ENCODE peak calls at places on chromosomes 16 and 17, in ten cellular contexts. One of them, this sample, is unnamed.

GRCh38 chr16:84136331-84137125 is 8.4 kb downstream of the HSDL1 start:
- DNase-seq in tibial artery: no peak
- DNase-seq in HepG2: no peak
- DNase-seq in IMR-90: peak
- DNase-seq in A549: no peak
- DNase-seq in ovary: no peak
- DNase-seq in colonic mucosa: no peak
- DNase-seq in RWPE1: no peak
- DNase-seq in pancreas: no peak
- DNase-seq in testis: no peak
- DNase-seq in this sample: no peak

GRCh38 chr16:85986931-85987749 is 88.2 kb downstream of the IRF8 start:
- DNase-seq in A549: no peak
- DNase-seq in IMR-90: no peak
- DNase-seq in pancreas: no peak
- DNase-seq in RWPE1: no peak
- DNase-seq in HepG2: peak
- DNase-seq in colonic mucosa: peak
- DNase-seq in testis: peak
- DNase-seq in ovary: no peak
- DNase-seq in tibial artery: no peak
- DNase-seq in this sample: no peak

GRCh38 chr16:57071840-57072541 is 20.4 kb upstream of the CPNE2 start:
- DNase-seq in ovary: no peak
- DNase-seq in IMR-90: peak
- DNase-seq in A549: no peak
- DNase-seq in testis: no peak
- DNase-seq in tibial artery: no peak
- DNase-seq in RWPE1: peak
- DNase-seq in HepG2: no peak
- DNase-seq in pancreas: no peak
- DNase-seq in colonic mucosa: no peak
- DNase-seq in this sample: no peak

GRCh38 chr16:86680661-86681439 is 102.5 kb downstream of the FOXL1 start:
- DNase-seq in HepG2: no peak
- DNase-seq in IMR-90: no peak
- DNase-seq in colonic mucosa: no peak
- DNase-seq in pancreas: no peak
- DNase-seq in A549: no peak
- DNase-seq in RWPE1: no peak
- DNase-seq in ovary: no peak
- DNase-seq in tibial artery: no peak
- DNase-seq in testis: no peak
- DNase-seq in this sample: no peak

GRCh38 chr16:21263640-21264211 is 14.4 kb downstream of the CRYM start:
- DNase-seq in testis: no peak
- DNase-seq in pancreas: no peak
- DNase-seq in colonic mucosa: peak
- DNase-seq in ovary: no peak
- DNase-seq in RWPE1: no peak
- DNase-seq in HepG2: peak
- DNase-seq in tibial artery: no peak
- DNase-seq in IMR-90: peak
- DNase-seq in A549: peak
- DNase-seq in this sample: no peak

GRCh38 chr16:67842509-67843342 is 606 bp downstream of the THAP11 start:
- DNase-seq in pancreas: peak
- DNase-seq in colonic mucosa: peak
- DNase-seq in tibial artery: peak
- DNase-seq in IMR-90: peak
- DNase-seq in RWPE1: peak
- DNase-seq in HepG2: peak
- DNase-seq in ovary: peak
- DNase-seq in testis: peak
- DNase-seq in A549: no peak
- DNase-seq in this sample: peak

GRCh38 chr16:28981517-28981916 is 3.3 kb upstream of the LAT start:
- DNase-seq in HepG2: peak
- DNase-seq in ovary: no peak
- DNase-seq in A549: peak
- DNase-seq in tibial artery: no peak
- DNase-seq in colonic mucosa: peak
- DNase-seq in testis: no peak
- DNase-seq in pancreas: no peak
- DNase-seq in RWPE1: peak
- DNase-seq in IMR-90: no peak
- DNase-seq in this sample: no peak

GRCh38 chr17:44438634-44439033 is 49.2 kb upstream of the ITGA2B start:
- DNase-seq in tibial artery: no peak
- DNase-seq in colonic mucosa: no peak
- DNase-seq in A549: no peak
- DNase-seq in IMR-90: no peak
- DNase-seq in HepG2: no peak
- DNase-seq in RWPE1: no peak
- DNase-seq in ovary: no peak
- DNase-seq in testis: no peak
- DNase-seq in pancreas: no peak
- DNase-seq in this sample: no peak

GRCh38 chr16:47916266-47916665 is 239.5 kb downstream of the ABCC12 start:
- DNase-seq in testis: no peak
- DNase-seq in IMR-90: peak
- DNase-seq in tibial artery: no peak
- DNase-seq in ovary: no peak
- DNase-seq in HepG2: no peak
- DNase-seq in colonic mucosa: no peak
- DNase-seq in pancreas: no peak
- DNase-seq in A549: no peak
- DNase-seq in RWPE1: no peak
- DNase-seq in this sample: no peak

GRCh38 chr16:84995666-84996065 is 15.7 kb downstream of the ZDHHC7 start:
- DNase-seq in RWPE1: no peak
- DNase-seq in tibial artery: no peak
- DNase-seq in A549: no peak
- DNase-seq in testis: no peak
- DNase-seq in colonic mucosa: no peak
- DNase-seq in HepG2: no peak
- DNase-seq in IMR-90: no peak
- DNase-seq in pancreas: no peak
- DNase-seq in ovary: no peak
- DNase-seq in this sample: no peak

GRCh38 chr17:66625321-66625767 is 209.6 kb upstream of the CACNG5 start:
- DNase-seq in ovary: no peak
- DNase-seq in HepG2: peak
- DNase-seq in IMR-90: peak
- DNase-seq in tibial artery: no peak
- DNase-seq in colonic mucosa: no peak
- DNase-seq in testis: no peak
- DNase-seq in A549: peak
- DNase-seq in RWPE1: peak
- DNase-seq in pancreas: no peak
- DNase-seq in this sample: no peak

GRCh38 chr17:3754458-3755334 is 31.0 kb downstream of the HASPIN start:
- DNase-seq in colonic mucosa: peak
- DNase-seq in RWPE1: peak
- DNase-seq in HepG2: no peak
- DNase-seq in testis: peak
- DNase-seq in A549: no peak
- DNase-seq in ovary: peak
- DNase-seq in pancreas: peak
- DNase-seq in IMR-90: no peak
- DNase-seq in tibial artery: no peak
- DNase-seq in this sample: peak

GRCh38 chr16:81873843-81874752 is 95.0 kb downstream of the PLCG2 start:
- DNase-seq in RWPE1: peak
- DNase-seq in IMR-90: peak
- DNase-seq in testis: peak
- DNase-seq in ovary: no peak
- DNase-seq in HepG2: peak
- DNase-seq in colonic mucosa: peak
- DNase-seq in pancreas: peak
- DNase-seq in A549: peak
- DNase-seq in tibial artery: peak
- DNase-seq in this sample: peak

GRCh38 chr16:49128740-49129139 is 152.9 kb downstream of the CBLN1 start:
- DNase-seq in HepG2: no peak
- DNase-seq in RWPE1: no peak
- DNase-seq in A549: no peak
- DNase-seq in colonic mucosa: no peak
- DNase-seq in tibial artery: no peak
- DNase-seq in testis: no peak
- DNase-seq in IMR-90: no peak
- DNase-seq in ovary: no peak
- DNase-seq in pancreas: no peak
- DNase-seq in this sample: no peak

DNA sequence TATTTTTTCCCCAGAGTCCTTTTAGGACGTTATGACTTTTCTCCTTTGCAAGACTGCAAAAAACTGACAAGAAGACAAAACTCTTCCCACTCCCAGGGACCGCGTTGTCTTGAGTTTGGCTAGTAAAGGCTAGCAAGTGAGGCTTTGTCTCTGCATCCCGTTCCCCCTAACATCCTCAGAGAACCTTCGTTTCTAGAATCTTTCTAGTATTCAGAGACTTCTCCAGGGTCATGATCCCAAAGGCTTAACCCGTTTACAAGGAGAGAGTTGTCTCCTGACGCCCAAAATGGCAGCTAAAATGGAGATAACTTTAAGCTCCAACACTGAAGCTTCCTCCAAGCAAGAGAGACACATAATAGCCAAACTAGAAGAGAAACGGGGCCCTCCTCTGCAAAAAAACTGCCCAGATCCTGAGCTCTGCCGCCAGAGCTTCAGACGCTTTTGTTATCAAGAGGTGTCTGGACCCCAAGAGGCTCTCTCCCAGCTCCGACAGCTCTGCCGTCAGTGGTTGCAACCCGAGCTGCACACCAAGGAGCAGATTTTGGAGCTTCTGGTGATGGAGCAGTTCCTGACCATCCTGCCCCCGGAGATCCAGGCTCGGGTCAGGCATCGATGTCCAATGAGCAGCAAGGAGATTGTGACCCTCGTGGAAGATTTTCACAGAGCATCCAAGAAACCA is 843 bp downstream of the ZNF174 start:
- DNase-seq in ovary: no peak
- DNase-seq in pancreas: no peak
- DNase-seq in IMR-90: peak
- DNase-seq in tibial artery: no peak
- DNase-seq in RWPE1: peak
- DNase-seq in testis: peak
- DNase-seq in colonic mucosa: no peak
- DNase-seq in HepG2: peak
- DNase-seq in A549: peak
- DNase-seq in this sample: no peak
- H3K27ac ChIP-seq in ovary: no peak
- H3K27ac ChIP-seq in pancreas: peak
- H3K27ac ChIP-seq in IMR-90: peak
- H3K27ac ChIP-seq in tibial artery: peak
- H3K27ac ChIP-seq in RWPE1: peak
- H3K27ac ChIP-seq in testis: peak
- H3K27ac ChIP-seq in colonic mucosa: peak
- H3K27ac ChIP-seq in HepG2: peak
- H3K27ac ChIP-seq in A549: peak
- H3K27ac ChIP-seq in this sample: peak

GRCh38 chr17:2055494-2056220 is 754 bp downstream of the HIC1 start:
- DNase-seq in A549: no peak
- DNase-seq in tibial artery: no peak
- DNase-seq in testis: no peak
- DNase-seq in ovary: peak
- DNase-seq in IMR-90: peak
- DNase-seq in RWPE1: no peak
- DNase-seq in HepG2: no peak
- DNase-seq in colonic mucosa: no peak
- DNase-seq in pancreas: no peak
- DNase-seq in this sample: no peak

GRCh38 chr17:2057714-2058520 is 3.0 kb downstream of the HIC1 start:
- DNase-seq in ovary: peak
- DNase-seq in IMR-90: peak
- DNase-seq in colonic mucosa: no peak
- DNase-seq in HepG2: no peak
- DNase-seq in A549: no peak
- DNase-seq in pancreas: no peak
- DNase-seq in RWPE1: no peak
- DNase-seq in tibial artery: no peak
- DNase-seq in testis: no peak
- DNase-seq in this sample: no peak

GRCh38 chr17:2057130-2057713 is 2.3 kb downstream of the HIC1 start:
- DNase-seq in RWPE1: no peak
- DNase-seq in testis: no peak
- DNase-seq in ovary: peak
- DNase-seq in pancreas: no peak
- DNase-seq in colonic mucosa: no peak
- DNase-seq in IMR-90: no peak
- DNase-seq in A549: no peak
- DNase-seq in HepG2: no peak
- DNase-seq in tibial artery: no peak
- DNase-seq in this sample: no peak

GRCh38 chr17:2054740-2055493 is at the start of gene HIC1:
- DNase-seq in HepG2: peak
- DNase-seq in A549: peak
- DNase-seq in IMR-90: peak
- DNase-seq in colonic mucosa: peak
- DNase-seq in testis: peak
- DNase-seq in pancreas: peak
- DNase-seq in ovary: peak
- DNase-seq in tibial artery: peak
- DNase-seq in RWPE1: peak
- DNase-seq in this sample: peak

GRCh38 chr17:2056221-2057129 is 1.6 kb downstream of the HIC1 start:
- DNase-seq in RWPE1: no peak
- DNase-seq in colonic mucosa: no peak
- DNase-seq in testis: no peak
- DNase-seq in pancreas: no peak
- DNase-seq in tibial artery: no peak
- DNase-seq in IMR-90: peak
- DNase-seq in HepG2: no peak
- DNase-seq in ovary: peak
- DNase-seq in A549: no peak
- DNase-seq in this sample: no peak
- TF ChIP-seq CTCF in RWPE1: no peak
- TF ChIP-seq CTCF in colonic mucosa: no peak
- TF ChIP-seq CTCF in testis: no peak
- TF ChIP-seq CTCF in pancreas: no peak
- TF ChIP-seq CTCF in tibial artery: no peak
- TF ChIP-seq CTCF in IMR-90: peak
- TF ChIP-seq CTCF in HepG2: no peak
- TF ChIP-seq CTCF in ovary: no peak
- TF ChIP-seq CTCF in A549: no peak
- TF ChIP-seq CTCF in this sample: no peak

GRCh38 chr17:41894791-41895331 is 23.9 kb downstream of the ACLY start:
- DNase-seq in RWPE1: no peak
- DNase-seq in colonic mucosa: no peak
- DNase-seq in tibial artery: no peak
- DNase-seq in testis: no peak
- DNase-seq in HepG2: no peak
- DNase-seq in ovary: no peak
- DNase-seq in A549: no peak
- DNase-seq in IMR-90: peak
- DNase-seq in pancreas: no peak
- DNase-seq in this sample: no peak
- H3K27ac ChIP-seq in RWPE1: peak
- H3K27ac ChIP-seq in colonic mucosa: no peak
- H3K27ac ChIP-seq in tibial artery: no peak
- H3K27ac ChIP-seq in testis: no peak
- H3K27ac ChIP-seq in HepG2: no peak
- H3K27ac ChIP-seq in ovary: no peak
- H3K27ac ChIP-seq in A549: peak
- H3K27ac ChIP-seq in IMR-90: peak
- H3K27ac ChIP-seq in pancreas: peak
- H3K27ac ChIP-seq in this sample: no peak

GRCh38 chr17:2331303-2331702 is 5.0 kb downstream of the TSR1 start:
- DNase-seq in A549: no peak
- DNase-seq in colonic mucosa: no peak
- DNase-seq in tibial artery: no peak
- DNase-seq in RWPE1: no peak
- DNase-seq in IMR-90: no peak
- DNase-seq in ovary: no peak
- DNase-seq in pancreas: no peak
- DNase-seq in HepG2: no peak
- DNase-seq in testis: no peak
- DNase-seq in this sample: no peak
- TF ChIP-seq CTCF in A549: no peak
- TF ChIP-seq CTCF in colonic mucosa: no peak
- TF ChIP-seq CTCF in tibial artery: no peak
- TF ChIP-seq CTCF in RWPE1: no peak
- TF ChIP-seq CTCF in IMR-90: no peak
- TF ChIP-seq CTCF in ovary: no peak
- TF ChIP-seq CTCF in pancreas: no peak
- TF ChIP-seq CTCF in HepG2: no peak
- TF ChIP-seq CTCF in testis: no peak
- TF ChIP-seq CTCF in this sample: no peak